ENCODE peak calls at places on chromosomes 6 and 20, in six cellular contexts. J, Y, O, T, B and Q are unnamed samples.

GRCh38 chr6:170378502-170378901 is 71.9 kb downstream of the FAM120B start:
- DNase-seq in Y (no peak), B (no peak), J (no peak), T (no peak), O (no peak), Q (no peak)

GRCh38 chr6:170221753-170222400 is 69.0 kb downstream of the DLL1 start:
- DNase-seq in T (no peak), Y (no peak), B (no peak), J (no peak), O (no peak), Q (no peak)

GRCh38 chr20:44959082-44959895 is 908 bp downstream of the TOMM34 start:
- DNase-seq in J (peak; percentile 33), T (peak; percentile 56), B (peak; percentile 59), O (peak; percentile 94), Y (peak; percentile 67), Q (peak; percentile 84)

GRCh38 chr20:24752612-24753011 is 196.5 kb upstream of the CST7 start:
- DNase-seq in Y (no peak), O (no peak), J (no peak), B (no peak), T (no peak), Q (no peak)

GRCh38 chr6:6588064-6588923 is at the start of gene LY86:
- DNase-seq in O (no peak), Y (no peak), J (peak; percentile 6), B (no peak), T (peak; percentile 64), Q (no peak)

GRCh38 chr6:16602035-16602434 is 159.2 kb downstream of the ATXN1 start:
- DNase-seq in T (no peak), B (no peak), O (no peak), J (no peak), Y (no peak), Q (no peak)

GRCh38 chr20:1813101-1813529 is 82.1 kb upstream of the SIRPA start:
- DNase-seq in J (no peak), Y (no peak), B (peak; percentile 92), O (peak; percentile 96), T (no peak), Q (peak; percentile 93)

GRCh38 chr6:41111017-41111416 is 38.2 kb downstream of the NFYA start:
- DNase-seq in O (no peak), J (no peak), T (no peak), Y (no peak), B (no peak), Q (no peak)

GRCh38 chr6:169981969-169982368 is 230.5 kb downstream of the ERMARD start:
- DNase-seq in T (no peak), B (no peak), O (no peak), Y (no peak), J (no peak), Q (no peak)

GRCh38 chr6:142569676-142570075 is 267.9 kb downstream of the ADGRG6 start:
- DNase-seq in B (peak; percentile 51), T (no peak), Y (no peak), J (peak; percentile 51), O (no peak), Q (peak; percentile 35)

GRCh38 chr20:2762578-2763131 is 37.8 kb downstream of the CPXM1 start:
- DNase-seq in O (no peak), Y (no peak), J (no peak), T (no peak), B (no peak), Q (no peak)

GRCh38 chr6:33885121-33886057 is 81.6 kb upstream of the MLN start:
- DNase-seq in B (no peak), T (no peak), Y (no peak), J (no peak), O (peak; percentile 76), Q (peak; percentile 89)

GRCh38 chr6:11209941-11210340 is 22.5 kb downstream of the NEDD9 start:
- DNase-seq in B (no peak), J (peak; percentile 26), Y (no peak), O (no peak), T (no peak), Q (peak; percentile 58)

GRCh38 chr6:48151142-48151541 is 40.1 kb upstream of the PTCHD4 start:
- DNase-seq in B (peak; percentile 63), O (peak; percentile 82), Y (no peak), J (no peak), T (no peak), Q (peak; percentile 7)

GRCh38 chr6:25086500-25087091 is 150.8 kb upstream of the RIPOR2 start:
- DNase-seq in J (peak; percentile 14), O (no peak), T (no peak), B (no peak), Y (no peak), Q (no peak)

GRCh38 chr6:157779705-157780604 is 43.1 kb upstream of the SNX9 start:
- DNase-seq in B (no peak), O (peak; percentile 43), Y (no peak), T (no peak), J (no peak), Q (peak; percentile 67)

GRCh38 chr6:2378891-2379652 is 133.7 kb upstream of the GMDS start:
- DNase-seq in Y (no peak), B (peak; percentile 45), T (no peak), J (no peak), O (peak; percentile 67), Q (peak; percentile 82)

GRCh38 chr6:130720076-130720475 is 107.1 kb upstream of the SMLR1 start:
- DNase-seq in Y (no peak), J (no peak), B (no peak), T (no peak), O (no peak), Q (no peak)

GRCh38 chr6:42263165-42263852 is 45.6 kb upstream of the MRPS10 start:
- DNase-seq in Y (peak; percentile 38), B (no peak), O (no peak), J (peak; percentile 45), T (no peak), Q (no peak)

GRCh38 chr20:20765696-20766095 is 53.3 kb upstream of the RALGAPA2 start:
- DNase-seq in T (no peak), J (no peak), Y (no peak), O (no peak), B (no peak), Q (no peak)

GRCh38 chr20:5024103-5024502 is 22.8 kb upstream of the SLC23A2 start:
- DNase-seq in B (no peak), J (no peak), O (no peak), Y (no peak), T (no peak), Q (peak; percentile 24)

GRCh38 chr6:133701633-133702331 is 187.1 kb upstream of the TCF21 start:
- DNase-seq in B (no peak), T (no peak), J (no peak), O (peak; percentile 38), Y (no peak), Q (no peak)

GRCh38 chr6:160348552-160349441 is 619 bp downstream of the SLC22A3 start:
- DNase-seq in O (peak; percentile 20), T (no peak), Y (peak; percentile 65), J (peak; percentile 72), B (no peak), Q (peak; percentile 27)
- TF ChIP-seq EZH2 in O (no peak), T (no peak), Y (peak; percentile 95), J (peak; percentile 62), B (no peak), Q (peak; percentile 42)

GRCh38 chr20:62707981-62708521 is 585 bp upstream of the NTSR1 start:
- DNase-seq in Y (peak; percentile 65), O (peak; percentile 56), J (peak; percentile 87), B (no peak), T (no peak), Q (no peak)

GRCh38 chr20:62710221-62710885 is 1.7 kb downstream of the NTSR1 start:
- DNase-seq in J (no peak), Y (no peak), O (no peak), B (no peak), T (no peak), Q (no peak)

GRCh38 chr20:62707281-62707941 is 1.2 kb upstream of the NTSR1 start:
- DNase-seq in T (no peak), Y (peak; percentile 31), J (no peak), O (peak; percentile 15), B (no peak), Q (no peak)

GRCh38 chr20:62709537-62709905 is 885 bp downstream of the NTSR1 start:
- DNase-seq in T (no peak), J (no peak), O (no peak), Y (no peak), B (no peak), Q (no peak)

DNA sequence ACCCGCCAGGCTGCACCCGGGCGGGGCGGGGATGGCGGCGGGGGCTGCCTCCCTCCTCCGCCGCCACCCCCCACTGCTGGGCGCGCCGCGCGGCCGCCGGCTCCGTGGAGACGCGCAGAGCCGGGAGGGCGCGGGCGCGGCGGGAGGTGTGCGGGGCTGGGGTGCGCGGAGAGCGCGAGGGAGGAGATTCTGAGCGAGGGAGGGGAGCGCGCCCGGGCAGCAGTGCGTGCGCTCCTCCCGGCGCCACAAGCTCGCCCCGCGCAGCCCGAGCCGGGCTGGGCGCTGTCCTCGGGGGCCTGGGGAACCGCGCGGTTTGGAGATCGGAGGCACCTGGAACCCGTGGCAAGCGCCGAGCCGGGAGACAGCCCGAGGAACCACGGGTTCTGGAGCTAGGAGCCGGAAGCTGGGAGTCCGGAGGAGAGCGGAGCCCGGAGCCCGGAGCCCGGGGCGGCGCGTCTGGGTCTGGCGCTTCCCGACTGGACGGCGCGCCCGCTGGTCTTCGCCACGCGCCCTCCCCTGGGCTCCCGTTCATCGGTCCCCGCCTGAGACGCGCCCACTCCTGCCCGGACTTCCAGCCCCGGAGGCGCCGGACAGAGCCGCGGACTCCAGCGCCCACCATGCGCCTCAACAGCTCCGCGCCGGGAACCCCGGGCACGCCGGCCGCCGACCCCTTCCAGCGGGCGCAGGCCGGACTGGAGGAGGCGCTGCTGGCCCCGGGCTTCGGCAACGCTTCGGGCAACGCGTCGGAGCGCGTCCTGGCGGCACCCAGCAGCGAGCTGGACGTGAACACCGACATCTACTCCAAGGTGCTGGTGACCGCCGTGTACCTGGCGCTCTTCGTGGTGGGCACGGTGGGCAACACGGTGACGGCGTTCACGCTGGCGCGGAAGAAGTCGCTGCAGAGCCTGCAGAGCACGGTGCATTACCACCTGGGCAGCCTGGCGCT is at the start of gene NTSR1:
- DNase-seq in T (no peak), B (no peak), J (peak; percentile 73), O (no peak), Y (peak; percentile 70), Q (peak; percentile 17)
- H3K4me1 ChIP-seq in T (no peaks in the 10 kb centered on the region), B (peaks cover 41% of the 10 kb centered on the region), J (peaks cover 3% of the 10 kb centered on the region), O (peaks cover 40% of the 10 kb centered on the region), Y (peaks cover 5% of the 10 kb centered on the region), Q (peaks cover 11% of the 10 kb centered on the region)

GRCh38 chr6:37056439-37057127 is 51.1 kb downstream of the FGD2 start:
- DNase-seq in B (peak; percentile 97), O (peak; percentile 93), Y (no peak), T (no peak), J (peak; percentile 64), Q (peak; percentile 48)
- H3F3A ChIP-seq in B (peaks cover 64% of the 10 kb centered on the region), O (no peaks in the 10 kb centered on the region), Y (peaks cover 44% of the 10 kb centered on the region), T (peaks cover 15% of the 10 kb centered on the region), J (peaks cover 36% of the 10 kb centered on the region), Q (peaks cover 16% of the 10 kb centered on the region)

DNA sequence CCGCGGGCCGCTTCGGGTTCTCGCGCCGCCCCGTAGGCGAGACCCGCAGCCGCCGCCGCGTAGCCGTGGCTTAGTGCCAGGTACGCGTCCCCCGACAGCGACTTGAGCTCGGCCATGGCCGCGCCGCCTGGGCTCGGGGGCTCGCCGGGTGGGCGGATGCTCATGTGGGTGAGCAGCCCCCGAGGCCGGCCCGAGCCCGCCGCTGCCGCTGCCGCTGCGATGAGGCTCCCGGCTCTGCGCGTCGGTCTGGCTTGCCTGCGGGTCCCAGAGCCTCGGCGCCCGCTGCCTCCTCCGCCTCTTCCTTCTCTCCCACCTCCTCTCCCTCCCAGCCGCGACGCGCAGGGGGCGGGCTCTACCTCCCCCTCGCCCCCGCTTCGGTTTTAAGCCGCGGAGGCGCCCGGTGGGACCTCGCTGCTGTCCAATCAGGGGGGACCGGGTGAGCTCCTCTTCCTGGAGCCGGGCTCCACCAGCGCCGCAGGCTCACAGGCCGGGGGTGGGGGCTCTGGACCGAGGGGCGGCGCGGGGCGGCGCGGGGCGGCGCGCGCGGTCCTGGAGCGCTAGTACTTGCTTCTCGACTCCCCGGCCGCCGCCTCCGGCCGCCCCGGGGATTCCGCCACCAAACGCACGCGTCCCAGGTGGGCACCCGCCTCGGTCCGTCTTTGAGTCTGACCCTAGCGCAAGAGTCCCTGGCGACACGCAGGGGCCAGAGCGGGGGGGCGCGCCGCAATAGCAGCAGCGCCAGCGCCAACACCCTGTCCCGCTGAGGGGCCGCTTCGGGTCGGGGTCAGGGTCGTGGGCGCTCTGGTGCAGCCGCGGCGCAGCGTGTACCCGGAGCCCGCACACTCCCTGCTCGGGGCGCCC is at the start of gene BHLHE23:
- DNase-seq in T (no peak), O (no peak), Y (peak; percentile 88), J (peak; percentile 85), B (no peak), Q (no peak)
- TF ChIP-seq EZH2 in T (no peak), O (no peak), Y (no peak), J (peak; percentile 70), B (no peak), Q (peak; percentile 81)